ENCODE peak calls at places on chromosomes 1 and 21, in five cellular contexts. L is uterus; T is SK-N-MC; X is CD4-positive, CD25-positive, alpha-beta regulatory T cell; B is pancreas. H is an unnamed sample.

GRCh38 chr1:236808564-236809130 is 13.6 kb downstream of the MTR start:
- DNase-seq in L (no peak), B (no peak), X (no peak), T (no peak), H (no peak)

GRCh38 chr1:222618880-222619321 is 1.0 kb downstream of the MIA3 start:
- DNase-seq in T (no peak), L (no peak), B (peak), X (peak), H (peak)

GRCh38 chr1:70455291-70455690 is 44.2 kb downstream of the CTH start:
- DNase-seq in L (no peak), B (no peak), X (no peak), T (no peak), H (no peak)

GRCh38 chr1:33654267-33654832 is 181.9 kb downstream of the ZSCAN20 start:
- DNase-seq in T (no peak), B (no peak), X (no peak), L (no peak), H (no peak)

GRCh38 chr1:13830616-13831280 is 130.8 kb downstream of the PRDM2 start:
- DNase-seq in L (no peak), B (no peak), T (no peak), X (no peak), H (no peak)

GRCh38 chr1:28129150-28129549 is 40.7 kb upstream of the EYA3 start:
- DNase-seq in B (no peak), X (no peak), L (no peak), T (no peak), H (no peak)

GRCh38 chr1:221712776-221713431 is 29.0 kb downstream of the DUSP10 start:
- DNase-seq in B (no peak), T (no peak), X (peak), L (no peak), H (no peak)

GRCh38 chr1:16612332-16613172 is 812 bp downstream of the NBPF1 start:
- DNase-seq in T (peak), X (peak), B (no peak), L (peak), H (peak)

GRCh38 chr1:1974834-1975233 is 28.8 kb downstream of the CFAP74 start:
- DNase-seq in X (no peak), T (no peak), B (no peak), L (no peak), H (no peak)

GRCh38 chr1:225155555-225155954 is 226.1 kb downstream of the DNAH14 start:
- DNase-seq in L (no peak), X (no peak), T (peak), B (no peak), H (no peak)

GRCh38 chr1:202029171-202029665 is 18.8 kb downstream of the ELF3 start:
- DNase-seq in X (no peak), B (no peak), T (no peak), L (no peak), H (no peak)

GRCh38 chr1:33130297-33130696 is 49.3 kb downstream of the AZIN2 start:
- DNase-seq in X (peak), T (no peak), L (no peak), B (no peak), H (no peak)

GRCh38 chr1:165854101-165854845 is 26.9 kb downstream of the UCK2 start:
- DNase-seq in T (no peak), L (no peak), B (no peak), X (no peak), H (no peak)

GRCh38 chr1:97820470-97821188 is 100.2 kb downstream of the DPYD start:
- DNase-seq in X (peak), B (no peak), T (peak), L (no peak), H (no peak)

GRCh38 chr1:27536767-27537166 is 46.8 kb upstream of the WASF2 start:
- DNase-seq in L (peak), X (no peak), B (peak), T (no peak), H (no peak)

GRCh38 chr21:42094811-42095210 is 23.7 kb downstream of the UMODL1 start:
- DNase-seq in B (no peak), T (no peak), L (no peak), X (no peak), H (no peak)

GRCh38 chr1:224205438-224205840 is 22.4 kb downstream of the DEGS1 start:
- DNase-seq in X (peak), T (no peak), B (no peak), L (no peak), H (no peak)

GRCh38 chr1:86616871-86617270 is 70.0 kb downstream of the CLCA4 start:
- DNase-seq in X (peak), B (no peak), T (no peak), L (no peak), H (no peak)

GRCh38 chr1:56448937-56449336 is 130.4 kb downstream of the PLPP3 start:
- DNase-seq in X (no peak), L (peak), T (no peak), B (no peak), H (no peak)

GRCh38 chr1:153547560-153548551 is 1.2 kb downstream of the S100A3 start:
- DNase-seq in X (no peak), B (no peak), T (no peak), L (no peak), H (no peak)

GRCh38 chr1:184425449-184426277 is 38.8 kb downstream of the C1orf21 start:
- DNase-seq in L (peak), B (no peak), T (no peak), X (no peak), H (no peak)

GRCh38 chr21:36788116-36788515 is 89.2 kb downstream of the SIM2 start:
- DNase-seq in X (no peak), T (no peak), L (no peak), B (no peak), H (no peak)

GRCh38 chr1:203041351-203041932 is 15.2 kb downstream of the PPFIA4 start:
- DNase-seq in B (no peak), T (no peak), L (no peak), X (no peak), H (no peak)

GRCh38 chr1:216047821-216048220 is 375.4 kb downstream of the USH2A start:
- DNase-seq in X (no peak), B (no peak), T (no peak), L (no peak), H (no peak)

GRCh38 chr1:59163268-59164092 is 133.4 kb upstream of the FGGY start:
- DNase-seq in B (no peak), X (no peak), T (no peak), L (no peak), H (no peak)

GRCh38 chr1:212515329-212515760 is 82.6 kb downstream of the NENF start:
- DNase-seq in T (no peak), X (no peak), B (no peak), L (no peak), H (no peak)

GRCh38 chr1:62259551-62259950 is 59.7 kb downstream of the KANK4 start:
- DNase-seq in X (no peak), L (no peak), T (no peak), B (no peak), H (no peak)

GRCh38 chr1:234521802-234522185 is 42.8 kb upstream of the TARBP1 start:
- DNase-seq in B (no peak), X (no peak), L (no peak), T (no peak), H (no peak)

GRCh38 chr1:33714421-33714820 is 149.5 kb upstream of the HMGB4 start:
- DNase-seq in L (no peak), T (no peak), B (no peak), X (no peak), H (no peak)

GRCh38 chr21:28454978-28455600 is 537.6 kb downstream of the LTN1 start:
- DNase-seq in B (no peak), L (no peak), T (no peak), X (no peak), H (no peak)

GRCh38 chr1:235938714-235939487 is 72.2 kb upstream of the LYST start:
- DNase-seq in B (no peak), L (no peak), T (no peak), X (no peak), H (no peak)

GRCh38 chr1:197184190-197184589 is 37.7 kb upstream of the ASPM start:
- DNase-seq in L (no peak), X (no peak), B (no peak), T (no peak), H (no peak)

DNA sequence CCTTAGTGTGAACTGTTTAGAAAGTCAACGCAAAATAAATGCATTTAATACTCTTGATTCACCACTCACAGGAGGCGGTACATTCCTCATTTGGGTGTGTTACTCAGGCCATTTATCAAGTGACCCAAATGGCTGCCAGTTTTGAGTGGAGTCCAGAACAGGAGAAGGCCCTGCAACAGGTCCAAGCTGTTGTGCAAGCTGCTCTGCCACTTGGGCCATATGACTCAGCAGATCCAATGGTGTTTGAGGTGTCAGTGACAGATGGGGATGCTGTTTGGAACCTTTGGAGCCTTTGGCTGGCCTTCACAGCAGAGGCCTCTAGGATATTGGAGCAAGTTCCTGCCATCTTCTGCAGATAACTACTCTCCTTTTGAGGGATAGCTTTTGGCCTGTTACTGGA is 609.2 kb downstream of the KCNT2 start:
- DNase-seq in T (no peak), B (no peak), X (no peak), L (no peak), H (no peak)
- H3K27ac ChIP-seq in T (no peak), B (no peak), X (no peak), L (no peak), H (no peak)

DNA sequence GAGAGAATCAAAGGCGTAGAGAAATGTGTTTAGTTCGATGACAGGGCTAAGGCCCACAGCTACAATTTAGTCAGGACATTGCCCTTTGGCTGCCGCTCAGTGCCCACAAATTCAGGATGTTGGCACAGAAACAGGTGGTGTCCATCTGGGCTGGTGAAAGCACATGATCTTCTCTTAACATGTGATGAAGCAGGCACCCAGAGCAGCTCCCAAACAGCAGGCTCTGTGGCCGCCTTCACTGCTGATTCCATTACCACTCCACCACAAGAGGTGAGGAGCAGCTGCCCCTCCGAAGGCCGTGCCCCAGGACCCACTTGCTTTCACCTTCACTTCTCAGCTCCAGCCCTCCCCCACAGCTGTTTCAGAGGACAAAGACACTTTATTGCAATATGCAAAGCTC is 24.8 kb downstream of the ACKR1 start:
- DNase-seq in T (no peak), L (no peak), B (no peak), X (no peak), H (no peak)
- H3K27ac ChIP-seq in T (no peak), L (no peak), B (no peak), X (no peak), H (no peak)

DNA sequence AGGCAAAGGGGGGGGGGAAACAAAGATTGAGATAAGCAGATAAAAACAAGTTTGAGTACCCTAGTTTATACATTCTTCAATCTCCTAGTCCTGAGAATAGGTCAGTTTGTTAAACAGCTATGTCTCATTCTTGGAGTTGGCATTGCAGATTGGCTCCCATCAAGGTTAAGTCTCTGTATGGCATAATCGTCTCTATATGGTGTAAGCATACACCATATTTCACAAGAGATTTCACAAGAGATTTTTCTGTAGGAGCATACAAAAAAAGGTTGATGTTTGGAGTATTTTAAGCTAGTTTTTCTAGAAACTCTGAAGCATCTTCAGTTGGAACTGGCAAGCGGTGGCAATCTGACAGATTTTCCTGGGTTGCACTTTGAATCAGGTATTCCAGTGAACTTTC is 35.8 kb downstream of the NCAM2 start:
- DNase-seq in L (no peak), X (no peak), T (no peak), B (no peak), H (no peak)
- H3K27ac ChIP-seq in L (no peak), X (no peak), T (no peak), B (no peak), H (no peak)

GRCh38 chr1:93700532-93701469 is 19.2 kb upstream of the BCAR3 start:
- DNase-seq in L (no peak), B (no peak), T (no peak), X (no peak), H (no peak)
- H3K27ac ChIP-seq in L (no peak), B (no peak), T (no peak), X (no peak), H (no peak)

GRCh38 chr1:11671544-11672286 is 7.7 kb downstream of the FBXO6 start:
- DNase-seq in T (no peak), L (no peak), B (no peak), X (no peak), H (no peak)
- H3K27ac ChIP-seq in T (no peak), L (no peak), B (no peak), X (no peak), H (no peak)

DNA sequence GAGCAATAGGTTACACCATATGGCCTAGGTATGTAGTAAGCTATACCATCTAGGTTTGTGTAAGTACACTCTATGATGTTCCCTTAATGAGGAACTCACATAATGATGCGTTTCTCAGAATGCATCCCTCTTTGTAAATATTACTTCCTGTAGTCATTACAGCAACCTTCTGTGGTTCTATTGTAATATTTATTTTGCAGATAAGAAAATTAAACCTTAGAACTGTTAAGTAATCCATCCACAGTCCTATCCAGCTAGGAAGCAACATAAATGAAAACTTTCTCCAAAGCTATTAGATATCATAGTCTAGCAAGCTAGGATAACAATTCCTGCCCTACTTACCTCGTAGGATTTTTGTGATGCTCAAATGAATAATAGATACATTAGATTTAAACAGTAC is 88.7 kb downstream of the WLS start:
- DNase-seq in B (no peak), L (no peak), X (no peak), T (no peak), H (no peak)
- H3K27ac ChIP-seq in B (no peak), L (no peak), X (no peak), T (no peak), H (no peak)

GRCh38 chr1:116491985-116492811 is 78.6 kb downstream of the CD58 start:
- DNase-seq in X (no peak), T (no peak), B (no peak), L (no peak), H (no peak)

GRCh38 chr1:116493036-116493435 is 77.8 kb downstream of the CD58 start:
- DNase-seq in T (no peak), L (no peak), B (no peak), X (no peak), H (no peak)

GRCh38 chr1:116489231-116489697 is 81.6 kb downstream of the CD58 start:
- DNase-seq in T (no peak), B (peak), X (no peak), L (no peak), H (no peak)

GRCh38 chr1:116488052-116488451 is 82.8 kb downstream of the CD58 start:
- DNase-seq in L (no peak), B (no peak), X (no peak), T (no peak), H (no peak)

DNA sequence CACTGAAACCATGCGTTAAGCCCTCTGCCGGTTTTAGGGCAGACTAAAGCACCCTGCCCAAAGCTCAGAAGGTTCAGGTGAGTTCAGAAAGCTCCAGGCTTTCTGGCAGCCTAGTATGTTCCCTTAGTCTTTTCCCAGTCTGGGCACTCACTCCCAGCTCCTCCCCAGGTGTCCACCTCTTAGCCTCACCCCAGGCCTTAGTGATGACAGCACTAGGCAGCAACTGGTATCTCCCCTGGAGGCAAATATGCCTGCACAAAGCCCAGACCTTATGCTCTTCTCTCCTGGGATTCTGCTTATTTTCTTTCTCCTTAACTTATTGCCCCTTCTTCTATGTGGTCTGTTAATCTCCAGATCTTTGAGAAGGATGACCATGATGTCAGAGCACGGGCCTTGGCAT is 80.2 kb downstream of the CD58 start:
- DNase-seq in B (no peak), L (no peak), X (no peak), T (no peak), H (no peak)
- H3K27ac ChIP-seq in B (peak), L (no peak), X (no peak), T (peak), H (peak)